ENCODE peak calls at places on chromosome 1, in eight cellular contexts. S is astrocyte of the cerebellum, G is OCI-LY7, O is foreskin fibroblast, R is transverse colon, V is Calu3, P is omental fat pad, L is lower lobe of right lung. K is an unnamed sample.

GRCh38 chr1:20480261-20481157 is 5.5 kb downstream of the CAMK2N1 start:
- DNase-seq in G (no peak), P (no peak), R (peak), S (no peak), V (peak), L (no peak), O (no peak), K (no peak)

GRCh38 chr1:8723010-8723409 is 94.4 kb downstream of the RERE start:
- DNase-seq in G (no peak), R (no peak), O (no peak), V (no peak), P (no peak), S (no peak), L (no peak), K (no peak)

GRCh38 chr1:151166506-151166956 is 587 bp downstream of the SCNM1 start:
- DNase-seq in O (peak), S (no peak), V (no peak), G (peak), L (no peak), R (no peak), P (no peak), K (no peak)

GRCh38 chr1:24769656-24770651 is 24.7 kb downstream of the CLIC4 start:
- DNase-seq in G (no peak), P (no peak), L (no peak), R (no peak), V (no peak), O (peak), S (peak), K (no peak)

GRCh38 chr1:202045699-202046098 is 35.3 kb downstream of the ELF3 start:
- DNase-seq in L (no peak), O (no peak), S (no peak), V (no peak), G (no peak), P (no peak), R (peak), K (no peak)

GRCh38 chr1:172885976-172886375 is 164.8 kb downstream of the TNFSF18 start:
- DNase-seq in S (no peak), G (no peak), O (peak), L (no peak), P (no peak), R (no peak), V (no peak), K (no peak)

GRCh38 chr1:220786337-220787068 is at the start of gene MTARC1:
- DNase-seq in P (no peak), G (no peak), R (peak), L (peak), S (no peak), O (peak), V (peak), K (peak)

GRCh38 chr1:33424205-33424604 is 6.7 kb downstream of the PHC2 start:
- DNase-seq in R (no peak), O (peak), V (no peak), S (no peak), G (no peak), L (no peak), P (no peak), K (no peak)

GRCh38 chr1:203188686-203189232 is 2.3 kb upstream of the CHI3L1 start:
- DNase-seq in O (no peak), P (no peak), G (no peak), S (no peak), V (no peak), R (no peak), L (no peak), K (no peak)

GRCh38 chr1:109397451-109398342 is at the start of gene SORT1:
- DNase-seq in R (peak), P (no peak), V (peak), G (peak), L (peak), O (peak), S (peak), K (peak)
- TF ChIP-seq CTCF in R (no peak), P (no peak), V (no peak), G (peak), L (no peak), O (no peak), S (peak), K (no peak)

DNA sequence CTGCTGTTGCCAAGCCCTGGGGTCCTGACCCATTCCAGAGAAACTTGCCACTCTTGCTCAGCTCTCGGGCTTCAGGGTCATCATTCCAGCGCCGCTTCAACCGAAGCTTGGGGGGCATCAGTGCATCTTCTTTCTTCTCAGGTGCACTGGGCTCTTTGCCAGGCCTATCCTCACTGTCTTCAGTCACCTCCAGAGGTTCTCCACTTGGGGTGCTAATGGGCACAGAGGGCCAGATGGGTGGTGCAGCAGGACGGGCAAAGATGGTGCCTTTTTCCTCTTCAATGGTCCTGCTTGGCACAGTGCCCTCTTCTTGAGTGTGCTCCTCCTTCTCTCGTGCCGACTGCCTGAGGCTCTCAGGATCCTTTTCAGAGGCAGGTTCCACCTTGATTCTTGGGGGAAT is 13.3 kb downstream of the ETV3 start:
- DNase-seq in L (no peak), G (no peak), O (no peak), S (no peak), P (no peak), R (no peak), V (peak), K (no peak)
- TF ChIP-seq CTCF in L (no peak), G (peak), O (no peak), S (no peak), P (no peak), R (no peak), V (no peak), K (no peak)

GRCh38 chr1:94236630-94237290 is 624 bp downstream of the ARHGAP29 start:
- DNase-seq in O (peak), L (no peak), G (no peak), V (peak), R (peak), S (no peak), P (no peak), K (no peak)
- TF ChIP-seq CTCF in O (peak), L (no peak), G (no peak), V (no peak), R (peak), S (no peak), P (no peak), K (no peak)

GRCh38 chr1:171715813-171716251 is 26.0 kb downstream of the VAMP4 start:
- DNase-seq in L (no peak), S (no peak), V (no peak), O (peak), P (no peak), R (no peak), G (peak), K (no peak)
- TF ChIP-seq CTCF in L (peak), S (peak), V (peak), O (peak), P (no peak), R (peak), G (peak), K (peak)